ENCODE peak calls at places on chromosomes 3 and 15, in seven cellular contexts. One of them, this sample, is unnamed.

GRCh38 chr15:60400957-60401356 is 3.2 kb upstream of the ANXA2 start:
- DNase-seq in astrocyte: no peak
- DNase-seq in AG04450: no peak
- DNase-seq in PC-9: no peak
- DNase-seq in kidney epithelial cell: no peak
- DNase-seq in CD8-positive, alpha-beta T cell: no peak
- DNase-seq in dorsolateral prefrontal cortex: no peak
- DNase-seq in this sample: no peak

GRCh38 chr3:171770689-171771620 is 39.3 kb downstream of the PLD1 start:
- DNase-seq in astrocyte: peak
- DNase-seq in AG04450: peak
- DNase-seq in PC-9: peak
- DNase-seq in kidney epithelial cell: peak
- DNase-seq in CD8-positive, alpha-beta T cell: no peak
- DNase-seq in dorsolateral prefrontal cortex: no peak
- DNase-seq in this sample: peak

GRCh38 chr3:46193436-46193835 is 14.7 kb downstream of the CCR1 start:
- DNase-seq in astrocyte: no peak
- DNase-seq in AG04450: no peak
- DNase-seq in PC-9: no peak
- DNase-seq in kidney epithelial cell: no peak
- DNase-seq in CD8-positive, alpha-beta T cell: no peak
- DNase-seq in dorsolateral prefrontal cortex: no peak
- DNase-seq in this sample: no peak

GRCh38 chr3:120143676-120144075 is 49.4 kb upstream of the GSK3B start:
- DNase-seq in astrocyte: no peak
- DNase-seq in AG04450: no peak
- DNase-seq in PC-9: peak
- DNase-seq in kidney epithelial cell: no peak
- DNase-seq in CD8-positive, alpha-beta T cell: no peak
- DNase-seq in dorsolateral prefrontal cortex: no peak
- DNase-seq in this sample: no peak

GRCh38 chr3:27714692-27715453 is 7.2 kb downstream of the EOMES start:
- DNase-seq in astrocyte: no peak
- DNase-seq in AG04450: no peak
- DNase-seq in PC-9: no peak
- DNase-seq in kidney epithelial cell: no peak
- DNase-seq in CD8-positive, alpha-beta T cell: no peak
- DNase-seq in dorsolateral prefrontal cortex: no peak
- DNase-seq in this sample: no peak

GRCh38 chr15:90106522-90107117 is 4.4 kb upstream of the IDH2 start:
- DNase-seq in astrocyte: peak
- DNase-seq in AG04450: no peak
- DNase-seq in PC-9: peak
- DNase-seq in kidney epithelial cell: no peak
- DNase-seq in CD8-positive, alpha-beta T cell: no peak
- DNase-seq in dorsolateral prefrontal cortex: peak
- DNase-seq in this sample: no peak

GRCh38 chr15:59371458-59372351 is 966 bp downstream of the MYO1E start:
- DNase-seq in astrocyte: no peak
- DNase-seq in AG04450: no peak
- DNase-seq in PC-9: no peak
- DNase-seq in kidney epithelial cell: no peak
- DNase-seq in CD8-positive, alpha-beta T cell: no peak
- DNase-seq in dorsolateral prefrontal cortex: peak
- DNase-seq in this sample: no peak

GRCh38 chr15:96341465-96342142 is 11.1 kb downstream of the NR2F2 start:
- DNase-seq in astrocyte: no peak
- DNase-seq in AG04450: no peak
- DNase-seq in PC-9: no peak
- DNase-seq in kidney epithelial cell: no peak
- DNase-seq in CD8-positive, alpha-beta T cell: no peak
- DNase-seq in dorsolateral prefrontal cortex: no peak
- DNase-seq in this sample: no peak

GRCh38 chr3:139521811-139522210 is 17.7 kb downstream of the RBP1 start:
- DNase-seq in astrocyte: no peak
- DNase-seq in AG04450: no peak
- DNase-seq in PC-9: no peak
- DNase-seq in kidney epithelial cell: no peak
- DNase-seq in CD8-positive, alpha-beta T cell: no peak
- DNase-seq in dorsolateral prefrontal cortex: no peak
- DNase-seq in this sample: no peak

GRCh38 chr3:171748341-171748918 is 61.9 kb downstream of the PLD1 start:
- DNase-seq in astrocyte: peak
- DNase-seq in AG04450: no peak
- DNase-seq in PC-9: no peak
- DNase-seq in kidney epithelial cell: no peak
- DNase-seq in CD8-positive, alpha-beta T cell: no peak
- DNase-seq in dorsolateral prefrontal cortex: no peak
- DNase-seq in this sample: no peak

GRCh38 chr3:62183087-62183486 is 190.3 kb downstream of the FEZF2 start:
- DNase-seq in astrocyte: no peak
- DNase-seq in AG04450: no peak
- DNase-seq in PC-9: no peak
- DNase-seq in kidney epithelial cell: no peak
- DNase-seq in CD8-positive, alpha-beta T cell: no peak
- DNase-seq in dorsolateral prefrontal cortex: no peak
- DNase-seq in this sample: no peak

GRCh38 chr3:72123908-72124441 is 339.0 kb upstream of the PROK2 start:
- DNase-seq in astrocyte: peak
- DNase-seq in AG04450: peak
- DNase-seq in PC-9: peak
- DNase-seq in kidney epithelial cell: peak
- DNase-seq in CD8-positive, alpha-beta T cell: no peak
- DNase-seq in dorsolateral prefrontal cortex: no peak
- DNase-seq in this sample: peak

GRCh38 chr3:127454051-127454450 is 136.5 kb downstream of the TPRA1 start:
- DNase-seq in astrocyte: no peak
- DNase-seq in AG04450: no peak
- DNase-seq in PC-9: no peak
- DNase-seq in kidney epithelial cell: no peak
- DNase-seq in CD8-positive, alpha-beta T cell: no peak
- DNase-seq in dorsolateral prefrontal cortex: peak
- DNase-seq in this sample: no peak

GRCh38 chr15:71385026-71385425 is 269.8 kb downstream of the THSD4 start:
- DNase-seq in astrocyte: no peak
- DNase-seq in AG04450: no peak
- DNase-seq in PC-9: no peak
- DNase-seq in kidney epithelial cell: no peak
- DNase-seq in CD8-positive, alpha-beta T cell: no peak
- DNase-seq in dorsolateral prefrontal cortex: no peak
- DNase-seq in this sample: no peak

GRCh38 chr15:98920091-98920880 is 87.3 kb downstream of the PGPEP1L start:
- DNase-seq in astrocyte: no peak
- DNase-seq in AG04450: no peak
- DNase-seq in PC-9: peak
- DNase-seq in kidney epithelial cell: no peak
- DNase-seq in CD8-positive, alpha-beta T cell: no peak
- DNase-seq in dorsolateral prefrontal cortex: no peak
- DNase-seq in this sample: no peak

GRCh38 chr3:10653241-10653640 is 147.9 kb upstream of the ATP2B2 start:
- DNase-seq in astrocyte: no peak
- DNase-seq in AG04450: no peak
- DNase-seq in PC-9: no peak
- DNase-seq in kidney epithelial cell: no peak
- DNase-seq in CD8-positive, alpha-beta T cell: no peak
- DNase-seq in dorsolateral prefrontal cortex: no peak
- DNase-seq in this sample: no peak

GRCh38 chr3:124333931-124334640 is 342.2 kb upstream of the ROPN1 start:
- DNase-seq in astrocyte: no peak
- DNase-seq in AG04450: no peak
- DNase-seq in PC-9: no peak
- DNase-seq in kidney epithelial cell: no peak
- DNase-seq in CD8-positive, alpha-beta T cell: no peak
- DNase-seq in dorsolateral prefrontal cortex: no peak
- DNase-seq in this sample: no peak

DNA sequence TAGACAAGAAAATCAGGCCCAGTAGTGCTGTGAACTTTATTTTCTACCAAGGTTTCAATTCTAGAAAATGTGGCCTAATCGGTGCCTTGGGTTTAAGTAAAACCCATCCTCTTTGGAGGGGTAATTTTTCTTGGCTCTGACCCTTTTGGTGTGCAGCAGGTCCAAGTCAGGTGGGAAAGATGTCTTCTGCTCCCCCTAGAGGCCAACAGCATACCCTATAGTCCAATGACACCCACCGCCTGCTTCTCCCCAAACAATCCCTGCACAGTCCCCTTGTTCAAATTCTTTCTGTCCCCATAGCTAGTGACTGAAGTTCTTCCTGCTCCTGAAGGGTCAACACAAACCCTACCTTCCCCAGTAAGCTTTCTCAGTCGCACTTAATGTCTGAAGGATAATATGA is 261.8 kb upstream of the GOLGA6L4 start:
- DNase-seq in astrocyte: no peak
- DNase-seq in AG04450: no peak
- DNase-seq in PC-9: no peak
- DNase-seq in kidney epithelial cell: no peak
- DNase-seq in CD8-positive, alpha-beta T cell: no peak
- DNase-seq in dorsolateral prefrontal cortex: no peak
- DNase-seq in this sample: no peak
- TF ChIP-seq CTCF in astrocyte: no peak
- TF ChIP-seq CTCF in AG04450: peak
- TF ChIP-seq CTCF in PC-9: peak
- TF ChIP-seq CTCF in kidney epithelial cell: peak
- TF ChIP-seq CTCF in CD8-positive, alpha-beta T cell: no peak
- TF ChIP-seq CTCF in dorsolateral prefrontal cortex: no peak
- TF ChIP-seq CTCF in this sample: peak

GRCh38 chr3:180102604-180103003 is 65.9 kb upstream of the PEX5L start:
- DNase-seq in astrocyte: no peak
- DNase-seq in AG04450: no peak
- DNase-seq in PC-9: no peak
- DNase-seq in kidney epithelial cell: no peak
- DNase-seq in CD8-positive, alpha-beta T cell: no peak
- DNase-seq in dorsolateral prefrontal cortex: no peak
- DNase-seq in this sample: no peak

GRCh38 chr3:180102134-180102533 is 65.4 kb upstream of the PEX5L start:
- DNase-seq in astrocyte: no peak
- DNase-seq in AG04450: no peak
- DNase-seq in PC-9: no peak
- DNase-seq in kidney epithelial cell: no peak
- DNase-seq in CD8-positive, alpha-beta T cell: no peak
- DNase-seq in dorsolateral prefrontal cortex: no peak
- DNase-seq in this sample: no peak
- H3K4me3 ChIP-seq in astrocyte: no peak
- H3K4me3 ChIP-seq in AG04450: no peak
- H3K4me3 ChIP-seq in PC-9: no peak
- H3K4me3 ChIP-seq in kidney epithelial cell: no peak
- H3K4me3 ChIP-seq in CD8-positive, alpha-beta T cell: no peak
- H3K4me3 ChIP-seq in dorsolateral prefrontal cortex: no peak
- H3K4me3 ChIP-seq in this sample: no peak

GRCh38 chr3:155854147-155854940 is at the start of gene SLC33A1:
- DNase-seq in astrocyte: peak
- DNase-seq in AG04450: peak
- DNase-seq in PC-9: peak
- DNase-seq in kidney epithelial cell: peak
- DNase-seq in CD8-positive, alpha-beta T cell: peak
- DNase-seq in dorsolateral prefrontal cortex: peak
- DNase-seq in this sample: peak

GRCh38 chr3:155861476-155862183 is 7.4 kb upstream of the SLC33A1 start:
- DNase-seq in astrocyte: no peak
- DNase-seq in AG04450: no peak
- DNase-seq in PC-9: no peak
- DNase-seq in kidney epithelial cell: no peak
- DNase-seq in CD8-positive, alpha-beta T cell: no peak
- DNase-seq in dorsolateral prefrontal cortex: no peak
- DNase-seq in this sample: no peak

GRCh38 chr3:155859859-155860258 is 5.6 kb upstream of the SLC33A1 start:
- DNase-seq in astrocyte: no peak
- DNase-seq in AG04450: no peak
- DNase-seq in PC-9: no peak
- DNase-seq in kidney epithelial cell: no peak
- DNase-seq in CD8-positive, alpha-beta T cell: no peak
- DNase-seq in dorsolateral prefrontal cortex: no peak
- DNase-seq in this sample: no peak
- TF ChIP-seq CTCF in astrocyte: peak
- TF ChIP-seq CTCF in AG04450: peak
- TF ChIP-seq CTCF in PC-9: peak
- TF ChIP-seq CTCF in kidney epithelial cell: peak
- TF ChIP-seq CTCF in CD8-positive, alpha-beta T cell: no peak
- TF ChIP-seq CTCF in dorsolateral prefrontal cortex: peak
- TF ChIP-seq CTCF in this sample: peak

DNA sequence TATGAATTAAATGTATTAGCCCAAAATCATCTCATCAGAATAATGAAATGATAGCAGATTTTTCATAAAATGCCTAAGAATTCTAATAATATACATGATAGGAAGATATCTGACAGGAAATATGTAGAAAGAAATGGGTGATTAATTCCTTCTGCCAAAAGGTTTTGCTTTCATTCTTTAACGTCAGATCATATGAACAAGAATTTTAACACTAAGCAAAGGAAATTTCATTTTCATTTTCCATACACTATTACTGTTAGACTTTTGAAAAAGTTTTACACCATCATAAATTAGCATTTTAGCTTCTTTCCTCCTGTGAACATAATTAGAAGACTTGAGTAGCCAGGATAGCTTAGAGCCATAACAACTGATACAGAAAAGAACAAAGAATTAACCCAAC is 1099.9 kb downstream of the NSUN3 start:
- DNase-seq in astrocyte: no peak
- DNase-seq in AG04450: no peak
- DNase-seq in PC-9: no peak
- DNase-seq in kidney epithelial cell: no peak
- DNase-seq in CD8-positive, alpha-beta T cell: no peak
- DNase-seq in dorsolateral prefrontal cortex: no peak
- DNase-seq in this sample: no peak
- H3K4me3 ChIP-seq in astrocyte: no peak
- H3K4me3 ChIP-seq in AG04450: no peak
- H3K4me3 ChIP-seq in PC-9: no peak
- H3K4me3 ChIP-seq in kidney epithelial cell: no peak
- H3K4me3 ChIP-seq in CD8-positive, alpha-beta T cell: no peak
- H3K4me3 ChIP-seq in dorsolateral prefrontal cortex: no peak
- H3K4me3 ChIP-seq in this sample: no peak

GRCh38 chr3:49021213-49021812 is 608 bp upstream of the NDUFAF3 start:
- DNase-seq in astrocyte: peak
- DNase-seq in AG04450: peak
- DNase-seq in PC-9: peak
- DNase-seq in kidney epithelial cell: peak
- DNase-seq in CD8-positive, alpha-beta T cell: peak
- DNase-seq in dorsolateral prefrontal cortex: peak
- DNase-seq in this sample: peak
- TF ChIP-seq CTCF in astrocyte: no peak
- TF ChIP-seq CTCF in AG04450: no peak
- TF ChIP-seq CTCF in PC-9: no peak
- TF ChIP-seq CTCF in kidney epithelial cell: no peak
- TF ChIP-seq CTCF in CD8-positive, alpha-beta T cell: no peak
- TF ChIP-seq CTCF in dorsolateral prefrontal cortex: no peak
- TF ChIP-seq CTCF in this sample: no peak

DNA sequence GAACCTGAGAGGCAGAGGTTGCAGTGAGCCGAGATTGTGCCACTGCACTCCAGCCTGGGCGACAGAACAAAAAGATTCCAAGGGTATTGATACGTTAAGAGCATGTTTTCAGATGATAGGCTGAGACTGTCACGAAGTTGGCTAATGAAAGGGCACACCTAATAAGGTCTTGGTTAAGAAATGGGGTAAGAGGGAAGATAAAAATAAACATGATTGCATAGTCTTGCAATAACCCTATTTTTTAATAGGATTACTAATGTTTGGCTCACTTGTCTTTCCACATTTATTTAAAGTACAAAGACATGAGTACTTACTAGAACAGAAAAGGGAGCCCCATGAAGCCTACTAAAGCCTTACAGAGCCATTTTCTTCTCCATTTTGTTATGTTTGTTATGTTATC is 109.0 kb downstream of the FRMD4B start:
- DNase-seq in astrocyte: no peak
- DNase-seq in AG04450: no peak
- DNase-seq in PC-9: no peak
- DNase-seq in kidney epithelial cell: no peak
- DNase-seq in CD8-positive, alpha-beta T cell: no peak
- DNase-seq in dorsolateral prefrontal cortex: no peak
- DNase-seq in this sample: no peak
- H3K4me3 ChIP-seq in astrocyte: no peak
- H3K4me3 ChIP-seq in AG04450: no peak
- H3K4me3 ChIP-seq in PC-9: no peak
- H3K4me3 ChIP-seq in kidney epithelial cell: no peak
- H3K4me3 ChIP-seq in CD8-positive, alpha-beta T cell: no peak
- H3K4me3 ChIP-seq in dorsolateral prefrontal cortex: no peak
- H3K4me3 ChIP-seq in this sample: no peak

This sample was measured in epithelial cell of proximal tubule.